ENCODE peak calls at places on chromosomes 12 and 14, in nine cellular contexts. L is CD4-positive, CD25-positive, alpha-beta regulatory T cell; V is mesendoderm; A is mucosa of descending colon; G is heart left ventricle; D is GM23338; T is upper lobe of right lung; E is cardiac muscle cell; R is tibial artery. M is an unnamed sample. For H3K4me1, the result is how much of the 10 kb centered on the place peaks cover.

GRCh38 chr14:74941676-74942097 is 13.7 kb downstream of the PGF start:
- DNase-seq in R (peak), L (peak), V (no peak), A (peak), T (peak), D (no peak), E (peak), G (peak), M (peak)

GRCh38 chr14:28813810-28814209 is 47.2 kb downstream of the FOXG1 start:
- DNase-seq in T (no peak), V (no peak), A (no peak), L (no peak), E (no peak), G (no peak), R (no peak), D (no peak), M (no peak)

GRCh38 chr12:111636209-111636928 is 37.3 kb upstream of the ATXN2 start:
- DNase-seq in G (peak), R (peak), D (peak), E (peak), L (no peak), V (peak), T (peak), A (peak), M (peak)

GRCh38 chr12:133236144-133236543 is 467 bp upstream of the ANHX start:
- DNase-seq in D (no peak), A (no peak), T (no peak), V (no peak), G (no peak), E (no peak), R (no peak), L (no peak), M (no peak)

GRCh38 chr12:91040356-91040755 is 17.5 kb downstream of the KERA start:
- DNase-seq in G (no peak), T (no peak), V (no peak), A (no peak), R (no peak), L (no peak), D (no peak), E (no peak), M (no peak)

GRCh38 chr14:65193891-65194290 is 91.6 kb upstream of the MAX start:
- DNase-seq in E (no peak), T (no peak), D (no peak), L (no peak), R (no peak), G (no peak), A (no peak), V (no peak), M (no peak)

GRCh38 chr12:46401703-46402102 is 29.1 kb upstream of the SLC38A2 start:
- DNase-seq in V (no peak), A (no peak), E (peak), R (peak), G (peak), T (no peak), L (no peak), D (peak), M (no peak)

GRCh38 chr14:31029016-31029970 is 3.1 kb upstream of the STRN3 start:
- DNase-seq in E (no peak), A (no peak), D (no peak), V (peak), R (no peak), L (no peak), T (no peak), G (no peak), M (no peak)

GRCh38 chr12:109291531-109292341 is 17.3 kb downstream of the FOXN4 start:
- DNase-seq in E (peak), D (peak), G (peak), T (no peak), A (peak), R (peak), L (no peak), V (peak), M (no peak)

GRCh38 chr12:60194682-60195081 is 598.9 kb downstream of the SLC16A7 start:
- DNase-seq in L (no peak), G (no peak), D (no peak), R (no peak), T (no peak), A (no peak), E (peak), V (peak), M (no peak)

GRCh38 chr14:68199465-68200145 is 380.0 kb downstream of the RAD51B start:
- DNase-seq in T (no peak), A (no peak), R (peak), L (no peak), E (peak), G (peak), V (peak), D (peak), M (no peak)

GRCh38 chr12:132148368-132149045 is 4.2 kb downstream of the NOC4L start:
- DNase-seq in E (no peak), R (no peak), T (peak), A (no peak), L (no peak), D (no peak), V (no peak), G (no peak), M (no peak)

GRCh38 chr14:47332939-47333338 is 342.5 kb downstream of the MDGA2 start:
- DNase-seq in T (no peak), V (no peak), R (no peak), D (no peak), A (no peak), E (no peak), G (no peak), L (no peak), M (no peak)

GRCh38 chr14:56803816-56804535 is 6.3 kb downstream of the OTX2 start:
- DNase-seq in A (no peak), T (no peak), R (no peak), V (no peak), E (no peak), D (peak), G (no peak), L (no peak), M (no peak)

GRCh38 chr12:58532855-58533608 is 387.3 kb downstream of the LRIG3 start:
- DNase-seq in T (no peak), R (no peak), L (no peak), G (no peak), V (no peak), D (no peak), A (no peak), E (no peak), M (no peak)

GRCh38 chr12:48027183-48028002 is 23.1 kb upstream of the COL2A1 start:
- DNase-seq in V (peak), T (no peak), G (no peak), E (no peak), R (no peak), L (no peak), D (no peak), A (no peak), M (no peak)

GRCh38 chr12:47576256-47576655 is 129.6 kb downstream of the RPAP3 start:
- DNase-seq in L (no peak), D (peak), G (no peak), E (no peak), T (no peak), V (peak), R (no peak), A (no peak), M (no peak)

GRCh38 chr12:124379379-124379937 is 84.6 kb downstream of the RFLNA start:
- DNase-seq in E (no peak), V (no peak), T (no peak), A (no peak), L (no peak), D (no peak), R (no peak), G (no peak), M (no peak)

GRCh38 chr12:79936670-79937069 is 1.8 kb upstream of the PPP1R12A start:
- DNase-seq in E (no peak), D (no peak), T (no peak), R (no peak), A (no peak), L (peak), V (no peak), G (no peak), M (no peak)

GRCh38 chr14:43539210-43539609 is 967.9 kb downstream of the FSCB start:
- DNase-seq in E (peak), L (no peak), G (no peak), R (no peak), D (peak), V (peak), A (no peak), T (no peak), M (no peak)

GRCh38 chr12:17304503-17305347 is 698.8 kb upstream of the LMO3 start:
- DNase-seq in V (no peak), G (no peak), D (no peak), R (no peak), A (no peak), E (no peak), T (no peak), L (no peak), M (no peak)

GRCh38 chr12:52025301-52026172 is 18.8 kb downstream of the TAMALIN start:
- DNase-seq in V (peak), L (peak), R (peak), T (peak), D (peak), E (peak), G (peak), A (peak), M (peak)

GRCh38 chr12:92078167-92079053 is 67.2 kb downstream of the BTG1 start:
- DNase-seq in R (peak), L (no peak), D (no peak), V (peak), G (no peak), A (no peak), E (peak), T (no peak), M (no peak)

GRCh38 chr14:36227802-36228201 is 51.3 kb upstream of the PTCSC3 start:
- DNase-seq in E (no peak), T (no peak), R (no peak), A (no peak), D (no peak), V (no peak), L (no peak), G (no peak), M (no peak)

GRCh38 chr12:76037130-76038105 is 5.8 kb upstream of the PHLDA1 start:
- DNase-seq in A (no peak), T (no peak), R (no peak), E (peak), L (peak), G (peak), V (peak), D (peak), M (no peak)

GRCh38 chr14:73788871-73789590 is 62.6 kb upstream of the PTGR2 start:
- DNase-seq in L (peak), G (no peak), A (no peak), T (no peak), V (no peak), R (no peak), E (peak), D (no peak), M (no peak)

GRCh38 chr12:69150083-69150795 is 89.1 kb upstream of the CPSF6 start:
- DNase-seq in L (no peak), G (no peak), D (no peak), R (no peak), T (no peak), A (no peak), V (no peak), E (no peak), M (no peak)
- H3K4me1 ChIP-seq in L (under half), G (under half), D (under half), R (under half), T (under half), A (under half), V (under half), E (under half), M (under half)

GRCh38 chr14:96509457-96510090 is 7.4 kb downstream of the PAPOLA start:
- DNase-seq in T (no peak), V (no peak), D (no peak), A (no peak), L (no peak), E (no peak), G (no peak), R (no peak), M (no peak)

GRCh38 chr14:96512602-96513397 is 10.6 kb downstream of the PAPOLA start:
- DNase-seq in E (no peak), V (no peak), T (no peak), R (no peak), D (peak), A (no peak), G (no peak), L (no peak), M (no peak)

GRCh38 chr14:96511667-96512066 is 9.5 kb downstream of the PAPOLA start:
- DNase-seq in R (no peak), L (no peak), T (no peak), E (no peak), A (no peak), D (no peak), G (no peak), V (no peak), M (no peak)

GRCh38 chr14:96511146-96511545 is 9.0 kb downstream of the PAPOLA start:
- DNase-seq in V (no peak), D (no peak), E (no peak), R (no peak), A (no peak), T (no peak), G (no peak), L (no peak), M (no peak)

DNA sequence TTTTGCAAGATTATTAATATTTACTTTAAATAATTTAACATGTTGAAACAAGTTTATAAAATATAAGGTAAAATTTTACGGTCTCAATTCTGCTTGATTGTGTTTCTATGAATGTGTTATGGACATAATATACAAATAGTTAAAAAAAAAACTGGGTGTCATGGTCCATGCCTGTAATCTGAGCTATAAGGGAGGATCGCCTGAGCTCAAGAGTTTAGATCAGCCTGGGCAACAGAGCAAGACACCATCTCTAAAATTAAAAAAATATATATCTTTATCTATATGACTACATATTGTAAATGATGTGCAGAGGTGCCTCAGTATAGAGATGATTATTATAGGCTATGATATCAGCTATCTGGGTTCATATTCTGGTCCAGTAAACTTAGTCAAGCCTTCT is 9.9 kb downstream of the PAPOLA start:
- DNase-seq in D (no peak), A (no peak), L (no peak), V (no peak), E (no peak), G (no peak), R (no peak), T (no peak), M (no peak)
- H3K4me3 ChIP-seq in D (peak), A (no peak), L (peak), V (no peak), E (no peak), G (no peak), R (no peak), T (no peak), M (no peak)

GRCh38 chr12:106709068-106709511 is 65.4 kb upstream of the RIC8B start:
- DNase-seq in G (no peak), D (peak), A (no peak), V (peak), E (no peak), T (no peak), L (no peak), R (no peak), M (peak)
- H3K4me1 ChIP-seq in G (under half), D (under half), A (under half), V (under half), E (under half), T (under half), L (under half), R (under half), M (under half)

GRCh38 chr14:61120576-61120975 is 139.5 kb downstream of the SLC38A6 start:
- DNase-seq in T (no peak), A (no peak), E (no peak), V (no peak), R (no peak), G (no peak), D (no peak), L (peak), M (no peak)
- H3K4me3 ChIP-seq in T (no peak), A (no peak), E (no peak), V (no peak), R (no peak), G (no peak), D (no peak), L (peak), M (no peak)

GRCh38 chr12:116125084-116125483 is 152.4 kb downstream of the MED13L start:
- DNase-seq in T (no peak), L (no peak), R (no peak), V (no peak), G (no peak), A (no peak), E (no peak), D (no peak), M (no peak)
- H3K4me1 ChIP-seq in T (half or more), L (under half), R (half or more), V (under half), G (half or more), A (under half), E (half or more), D (half or more), M (half or more)

GRCh38 chr14:37623552-37623951 is 28.1 kb downstream of the TTC6 start:
- DNase-seq in A (no peak), L (no peak), E (peak), G (no peak), D (no peak), R (no peak), V (no peak), T (no peak), M (no peak)

GRCh38 chr14:37620856-37621255 is 25.4 kb downstream of the TTC6 start:
- DNase-seq in T (no peak), R (no peak), E (no peak), D (no peak), A (no peak), V (no peak), G (no peak), L (no peak), M (no peak)

GRCh38 chr14:37623971-37624370 is 28.5 kb downstream of the TTC6 start:
- DNase-seq in G (no peak), A (no peak), T (no peak), E (no peak), D (no peak), R (no peak), L (no peak), V (no peak), M (no peak)

GRCh38 chr14:37625597-37626595 is 30.5 kb downstream of the TTC6 start:
- DNase-seq in T (no peak), A (no peak), R (no peak), V (peak), E (no peak), G (no peak), L (no peak), D (no peak), M (no peak)

GRCh38 chr14:37622231-37622923 is 26.9 kb downstream of the TTC6 start:
- DNase-seq in V (peak), T (no peak), L (no peak), E (peak), D (peak), A (no peak), R (no peak), G (no peak), M (no peak)
- H3K4me3 ChIP-seq in V (no peak), T (no peak), L (no peak), E (peak), D (peak), A (no peak), R (peak), G (peak), M (no peak)

GRCh38 chr14:34012978-34013713 is 62.3 kb upstream of the EGLN3 start:
- DNase-seq in A (no peak), D (no peak), R (no peak), E (no peak), L (no peak), V (no peak), T (no peak), G (no peak), M (no peak)
- H3K4me1 ChIP-seq in A (under half), D (under half), R (under half), E (under half), L (under half), V (under half), T (under half), G (under half), M (under half)

GRCh38 chr12:117060927-117061300 is 38.3 kb downstream of the TESC start:
- DNase-seq in L (no peak), G (no peak), D (no peak), R (no peak), E (no peak), V (no peak), A (no peak), T (no peak), M (no peak)
- H3K4me3 ChIP-seq in L (no peak), G (no peak), D (no peak), R (no peak), E (no peak), V (no peak), A (no peak), T (no peak), M (no peak)

M was measured in lower lobe of right lung.